ENCODE peak calls at places on chromosome 4, in eight cellular contexts. U is T-helper 22 cell, I is H7, W is foreskin fibroblast, X is hypothalamus, J is M059J, M is EL, Q is GM03348. O is an unnamed sample.

GRCh38 chr4:142961866-142962265 is 115.8 kb upstream of the INPP4B start:
- DNase-seq in U (no peak), Q (no peak), M (no peak), W (peak; percentile 31), I (no peak), X (no peak), J (no peak), O (no peak)

GRCh38 chr4:12446650-12447049 is 1018.0 kb upstream of the HS3ST1 start:
- DNase-seq in W (no peak), Q (no peak), X (no peak), J (no peak), U (no peak), I (no peak), M (no peak), O (no peak)

GRCh38 chr4:55169352-55169959 is 44.1 kb upstream of the KDR start:
- DNase-seq in W (peak; percentile 27), Q (no peak), M (no peak), J (peak; percentile 55), I (no peak), U (no peak), X (no peak), O (no peak)

GRCh38 chr4:22338806-22339205 is 177.1 kb downstream of the ADGRA3 start:
- DNase-seq in U (no peak), W (no peak), M (no peak), I (no peak), J (no peak), Q (no peak), X (no peak), O (no peak)

GRCh38 chr4:4792516-4792915 is 66.9 kb upstream of the MSX1 start:
- DNase-seq in X (no peak), J (no peak), W (peak; percentile 27), I (no peak), M (peak; percentile 59), U (no peak), Q (peak; percentile 87), O (peak; percentile 53)

GRCh38 chr4:128553665-128554515 is 255.6 kb upstream of the JADE1 start:
- DNase-seq in X (no peak), U (no peak), J (no peak), W (peak; percentile 18), Q (peak; percentile 24), M (no peak), I (no peak), O (no peak)

GRCh38 chr4:54099959-54100606 is at the start of gene GSX2:
- DNase-seq in M (peak; percentile 40), X (no peak), U (no peak), I (peak; percentile 83), J (no peak), W (peak; percentile 59), Q (peak; percentile 69), O (peak; percentile 56)

GRCh38 chr4:8723222-8723980 is 130.8 kb downstream of the CPZ start:
- DNase-seq in W (no peak), X (no peak), Q (no peak), U (no peak), M (no peak), I (no peak), J (no peak), O (no peak)

GRCh38 chr4:61011051-61011450 is 189.1 kb upstream of the ADGRL3 start:
- DNase-seq in X (no peak), I (no peak), W (no peak), M (peak; percentile 59), Q (no peak), U (no peak), J (no peak), O (no peak)

GRCh38 chr4:6688879-6689505 is 4.7 kb upstream of the S100P start:
- DNase-seq in I (peak; percentile 83), J (peak; percentile 97), M (peak; percentile 95), W (peak; percentile 91), X (no peak), Q (peak; percentile 86), U (peak; percentile 68), O (peak; percentile 88)

GRCh38 chr4:57037982-57038604 is 59.4 kb downstream of the POLR2B start:
- DNase-seq in X (peak; percentile 56), J (peak; percentile 46), I (peak; percentile 71), U (no peak), W (peak; percentile 76), M (peak; percentile 39), Q (peak; percentile 70), O (peak; percentile 43)

GRCh38 chr4:182971702-182972101 is 54.5 kb upstream of the DCTD start:
- DNase-seq in W (no peak), Q (no peak), I (no peak), X (no peak), J (peak; percentile 17), M (no peak), U (no peak), O (no peak)

GRCh38 chr4:51895158-51895557 is 52.2 kb downstream of the DCUN1D4 start:
- DNase-seq in J (no peak), Q (no peak), X (no peak), M (peak; percentile 16), W (peak; percentile 41), U (no peak), I (no peak), O (no peak)

GRCh38 chr4:142079951-142080350 is 443.6 kb downstream of the IL15 start:
- DNase-seq in X (no peak), U (no peak), M (no peak), Q (no peak), W (no peak), J (no peak), I (no peak), O (no peak)

O was measured in AG08396.